ENCODE peak calls at places on chromosome 13, in five cellular contexts. W is left lung, N is psoas muscle, O is esophagus squamous epithelium, H is lower lobe of right lung. I is an unnamed sample.
A peak's percentile ranks its signal among the peaks of the same experiment; 100 is the strongest.

GRCh38 chr13:24624801-24625231 is 55.4 kb upstream of the ATP12A start:
- DNase-seq in W (no peak), N (no peak), O (no peak), H (no peak), I (no peak)

GRCh38 chr13:97182065-97182890 is 39.9 kb upstream of the MBNL2 start:
- DNase-seq in W (no peak), N (no peak), H (no peak), O (no peak), I (no peak)

GRCh38 chr13:68066879-68067513 is 836.9 kb upstream of the PCDH9 start:
- DNase-seq in O (no peak), W (no peak), H (no peak), N (no peak), I (peak; percentile 20)

GRCh38 chr13:80463673-80464352 is 122.9 kb upstream of the SPRY2 start:
- DNase-seq in W (no peak), O (no peak), N (no peak), H (no peak), I (no peak)

GRCh38 chr13:32594339-32594738 is 8.1 kb downstream of the PDS5B start:
- DNase-seq in W (no peak), H (no peak), O (no peak), N (no peak), I (no peak)

GRCh38 chr13:88622362-88622973 is 951.3 kb downstream of the SLITRK5 start:
- DNase-seq in N (no peak), H (no peak), O (no peak), W (no peak), I (no peak)

GRCh38 chr13:94232161-94232560 is 247.3 kb downstream of the DCT start:
- DNase-seq in N (no peak), H (peak; percentile 65), O (no peak), W (no peak), I (no peak)

GRCh38 chr13:28650284-28650683 is 8.6 kb upstream of the POMP start:
- DNase-seq in O (no peak), H (no peak), W (no peak), N (no peak), I (no peak)

GRCh38 chr13:33076451-33076992 is 60.3 kb downstream of the KL start:
- DNase-seq in W (no peak), H (no peak), N (no peak), O (no peak), I (no peak)

GRCh38 chr13:24497742-24498141 is 14.8 kb downstream of the PARP4 start:
- DNase-seq in N (no peak), O (no peak), W (no peak), H (no peak), I (no peak)

GRCh38 chr13:47289578-47289977 is 392.7 kb upstream of the HTR2A start:
- DNase-seq in O (no peak), H (no peak), N (no peak), W (no peak), I (peak; percentile 59)

GRCh38 chr13:36815069-36815468 is 4.0 kb upstream of the RFXAP start:
- DNase-seq in O (no peak), H (no peak), N (no peak), W (no peak), I (no peak)

DNA sequence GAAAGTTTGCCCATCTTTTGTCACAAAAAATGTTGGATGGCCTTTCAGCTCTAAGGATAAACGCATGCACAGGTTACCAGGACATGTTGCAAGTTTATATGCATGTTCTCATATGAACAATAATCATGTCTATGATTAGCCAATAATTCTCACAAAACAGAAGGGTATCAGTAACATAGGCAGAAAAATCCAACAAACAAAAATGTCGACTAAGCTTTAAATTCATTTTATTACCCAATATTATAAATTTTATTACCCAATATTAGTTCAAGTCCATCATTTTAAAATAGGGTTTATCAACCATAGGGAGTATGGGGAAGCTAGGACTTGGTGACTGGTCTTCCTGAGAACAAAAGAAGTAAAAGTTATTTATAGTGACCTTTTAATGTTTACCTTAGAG is 93.1 kb downstream of the ENOX1 start:
- DNase-seq in W (no peak), O (no peak), H (no peak), N (no peak), I (no peak)
- H3K27ac ChIP-seq in W (no peak overlapping the region), O (no peak overlapping the region), H (no peak overlapping the region), N (no peak overlapping the region), I (no peak overlapping the region)

GRCh38 chr13:91946498-91947070 is 548.2 kb downstream of the GPC5 start:
- DNase-seq in N (no peak), W (no peak), O (no peak), H (no peak), I (peak; percentile 57)
- TF ChIP-seq CTCF in N (no peak), W (no peak), O (no peak), H (no peak), I (peak; percentile 79)

GRCh38 chr13:30802953-30803478 is 67.7 kb downstream of the ALOX5AP start:
- DNase-seq in W (peak; percentile 97), N (peak; percentile 90), O (peak; percentile 9), H (peak; percentile 92), I (peak; percentile 87)
- H3K4me3 ChIP-seq in W (peak overlapping the region; percentile 26), N (peak overlapping the region; percentile 58), O (peak overlapping the region; percentile 44), H (peak overlapping the region; percentile 52), I (no peak overlapping the region)

GRCh38 chr13:112146073-112146360 is 79.1 kb downstream of the SOX1 start:
- DNase-seq in O (no peak), N (no peak), H (no peak), W (no peak), I (no peak)
- H3K27ac ChIP-seq in O (no peak overlapping the region), N (no peak overlapping the region), H (no peak overlapping the region), W (no peak overlapping the region), I (no peak overlapping the region)

GRCh38 chr13:45468676-45469075 is 3.9 kb downstream of the COG3 start:
- DNase-seq in H (no peak), O (no peak), W (no peak), N (no peak), I (no peak)

GRCh38 chr13:45464141-45464686 is 525 bp upstream of the COG3 start:
- DNase-seq in O (no peak), N (no peak), H (no peak), W (no peak), I (no peak)

GRCh38 chr13:45466359-45466758 is 1.6 kb downstream of the COG3 start:
- DNase-seq in O (no peak), W (no peak), H (no peak), N (no peak), I (no peak)

GRCh38 chr13:45464687-45465453 is at the start of gene COG3:
- DNase-seq in W (peak; percentile 96), O (peak; percentile 62), H (peak; percentile 95), N (peak; percentile 95), I (peak; percentile 97)
- TF ChIP-seq CTCF in W (no peak), O (peak; percentile 53), H (peak; percentile 43), N (peak; percentile 32), I (peak; percentile 7)

DNA sequence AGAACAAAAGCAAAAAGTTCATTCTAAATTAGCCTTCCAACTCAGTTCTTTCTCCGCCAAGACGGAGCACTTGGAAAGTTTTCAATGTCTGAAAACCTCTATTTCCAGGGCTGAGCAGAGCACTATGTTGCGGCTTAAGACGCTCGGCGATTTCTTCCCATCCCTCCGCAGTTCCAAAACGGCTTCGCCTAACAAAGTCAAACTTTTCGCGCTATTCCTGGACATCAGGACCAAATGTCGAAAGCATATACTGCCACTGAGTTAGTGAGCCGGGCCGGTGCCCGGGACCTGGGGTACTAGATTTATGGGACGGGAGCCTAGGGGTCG is 771 bp downstream of the RCBTB2 start:
- DNase-seq in N (no peak), W (no peak), O (no peak), H (no peak), I (peak; percentile 53)
- H3K4me3 ChIP-seq in N (peak overlapping the region; percentile 80), W (peak overlapping the region; percentile 62), O (peak overlapping the region; percentile 55), H (peak overlapping the region; percentile 76), I (peak overlapping the region; percentile 59)

GRCh38 chr13:44435142-44435982 is 61.7 kb downstream of the SERP2 start:
- DNase-seq in W (peak; percentile 96), H (peak; percentile 95), N (peak; percentile 92), O (peak; percentile 77), I (peak; percentile 98)

GRCh38 chr13:44439615-44440014 is 66.0 kb downstream of the SERP2 start:
- DNase-seq in O (no peak), N (no peak), W (no peak), H (no peak), I (no peak)

GRCh38 chr13:44438234-44438579 is 64.6 kb downstream of the SERP2 start:
- DNase-seq in N (no peak), W (no peak), H (no peak), O (no peak), I (no peak)

GRCh38 chr13:44436589-44437337 is 63.1 kb downstream of the SERP2 start:
- DNase-seq in O (peak; percentile 19), W (peak; percentile 94), H (peak; percentile 94), N (peak; percentile 90), I (peak; percentile 97)

DNA sequence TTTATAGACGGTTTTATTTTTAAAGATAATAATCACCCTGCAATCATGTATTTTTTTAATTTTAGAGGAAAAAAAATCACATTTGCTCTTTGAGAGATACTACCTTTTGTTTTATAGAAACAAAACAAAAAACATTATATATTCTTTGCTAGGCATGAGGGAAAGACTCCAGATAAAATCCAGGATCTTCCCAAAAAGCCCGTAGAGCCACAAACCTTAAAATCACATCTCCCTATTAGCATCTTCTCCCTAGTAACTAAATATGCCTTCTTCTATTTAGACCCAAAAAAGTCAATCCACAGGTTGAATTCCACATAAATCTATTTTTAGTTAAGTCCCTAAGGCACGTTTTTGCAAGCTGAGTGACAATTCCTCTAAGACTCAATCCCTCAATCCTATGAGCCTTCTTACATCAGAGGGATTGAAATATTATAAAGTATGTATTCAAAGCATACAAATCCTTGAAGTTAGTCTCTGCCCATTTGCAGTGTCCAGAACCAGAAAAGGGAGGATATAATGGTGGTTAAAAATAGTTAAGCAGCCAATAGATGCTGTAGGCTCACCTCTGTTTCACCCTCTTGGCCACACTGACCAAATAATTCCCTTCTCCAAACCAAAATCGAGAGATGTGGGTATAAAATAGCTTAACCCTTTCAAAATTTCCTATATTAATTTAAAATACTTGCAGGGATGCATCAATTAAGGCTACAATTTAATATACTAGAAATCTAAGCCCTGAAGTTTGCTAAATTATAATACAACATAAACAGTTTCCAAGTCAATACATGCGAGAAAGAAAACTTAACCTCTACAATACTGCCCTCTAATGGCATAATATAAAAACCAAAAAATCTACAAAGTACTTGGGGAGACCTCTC is 64.0 kb downstream of the SERP2 start:
- DNase-seq in W (no peak), H (no peak), O (no peak), N (no peak), I (no peak)
- H3K27ac ChIP-seq in W (peak overlapping the region; percentile 97), H (peak overlapping the region; percentile 94), O (peak overlapping the region; percentile 94), N (peak overlapping the region; percentile 92), I (peak overlapping the region; percentile 81)

GRCh38 chr13:75357576-75358295 is 124.2 kb downstream of the TBC1D4 start:
- DNase-seq in W (no peak), O (no peak), N (no peak), H (no peak), I (peak; percentile 46)
- TF ChIP-seq CTCF in W (peak; percentile 36), O (peak; percentile 14), N (peak; percentile 53), H (peak; percentile 62), I (peak; percentile 37)

GRCh38 chr13:98416408-98416807 is 160.5 kb downstream of the STK24 start:
- DNase-seq in W (no peak), H (peak; percentile 82), O (no peak), N (no peak), I (peak; percentile 69)
- H3K4me3 ChIP-seq in W (no peak overlapping the region), H (no peak overlapping the region), O (no peak overlapping the region), N (no peak overlapping the region), I (no peak overlapping the region)

GRCh38 chr13:113819731-113820715 is 43.9 kb downstream of the GAS6 start:
- DNase-seq in W (peak; percentile 77), O (no peak), H (no peak), N (no peak), I (no peak)
- H3K27ac ChIP-seq in W (peak overlapping the region; percentile 58), O (peak overlapping the region; percentile 87), H (peak overlapping the region; percentile 67), N (peak overlapping the region; percentile 90), I (peak overlapping the region; percentile 92)

I was measured in hepatocyte.